ENCODE peak calls at places on chromosome 5, in four cellular contexts. T, E, M and Z are unnamed samples.

GRCh38 chr5:5103249-5103648 is 36.9 kb upstream of the ADAMTS16 start:
- DNase-seq in T (no peak), E (no peak), M (no peak), Z (no peak)

GRCh38 chr5:167644619-167645018 is 646.8 kb upstream of the WWC1 start:
- DNase-seq in T (no peak), E (no peak), M (no peak), Z (no peak)

GRCh38 chr5:135887881-135888614 is 7.6 kb downstream of the IL9 start:
- DNase-seq in T (no peak), E (no peak), M (no peak), Z (no peak)

GRCh38 chr5:154388842-154389241 is 57.0 kb upstream of the SAP30L start:
- DNase-seq in T (no peak), E (no peak), M (no peak), Z (no peak)

GRCh38 chr5:54643679-54644078 is 126.1 kb downstream of the SNX18 start:
- DNase-seq in T (no peak), E (no peak), M (no peak), Z (no peak)

GRCh38 chr5:80309871-80310665 is 9.7 kb upstream of the SPZ1 start:
- DNase-seq in T (no peak), E (no peak), M (no peak), Z (no peak)

GRCh38 chr5:173736923-173737412 is 120.5 kb upstream of the BOD1 start:
- DNase-seq in T (no peak), E (no peak), M (no peak), Z (no peak)

GRCh38 chr5:73938280-73938937 is 312.4 kb downstream of the ARHGEF28 start:
- DNase-seq in T (no peak), E (no peak), M (no peak), Z (no peak)

GRCh38 chr5:143592648-143593047 is 189.2 kb upstream of the NR3C1 start:
- DNase-seq in T (no peak), E (no peak), M (no peak), Z (no peak)

GRCh38 chr5:158384535-158385421 is 525.8 kb upstream of the CLINT1 start:
- DNase-seq in T (no peak), E (no peak), M (no peak), Z (no peak)

GRCh38 chr5:569868-570361 is 42.2 kb upstream of the CEP72 start:
- DNase-seq in T (no peak), E (no peak), M (no peak), Z (no peak)

GRCh38 chr5:109705596-109705995 is 15.9 kb downstream of the MAN2A1 start:
- DNase-seq in T (no peak), E (no peak), M (no peak), Z (no peak)

GRCh38 chr5:138696501-138696900 is 56.7 kb upstream of the CTNNA1 start:
- DNase-seq in T (no peak), E (no peak), M (no peak), Z (no peak)

GRCh38 chr5:73499187-73499586 is 945 bp downstream of the BTF3 start:
- DNase-seq in T (no peak), E (no peak), M (no peak), Z (no peak)

GRCh38 chr5:9667906-9668305 is 37.8 kb upstream of the TAS2R1 start:
- DNase-seq in T (no peak), E (no peak), M (no peak), Z (no peak)

GRCh38 chr5:96093890-96094381 is 132.3 kb upstream of the ELL2 start:
- DNase-seq in T (no peak), E (no peak), M (no peak), Z (no peak)

GRCh38 chr5:141100243-141100805 is at the start of gene PCDHB3:
- DNase-seq in T (no peak), E (no peak), M (no peak), Z (peak)

GRCh38 chr5:67530609-67531255 is 334.1 kb upstream of the CD180 start:
- DNase-seq in T (no peak), E (no peak), M (no peak), Z (no peak)

GRCh38 chr5:132540149-132540548 is 3.2 kb downstream of the IL5 start:
- DNase-seq in T (no peak), E (no peak), M (no peak), Z (no peak)

GRCh38 chr5:81971086-81971693 is 633 bp upstream of the ATG10 start:
- DNase-seq in T (peak), E (no peak), M (no peak), Z (no peak)

GRCh38 chr5:170638454-170639220 is 134.8 kb downstream of the KCNIP1 start:
- DNase-seq in T (peak), E (peak), M (no peak), Z (peak)

GRCh38 chr5:59042683-59043082 is 459.8 kb downstream of the RAB3C start:
- DNase-seq in T (no peak), E (no peak), M (no peak), Z (no peak)

DNA sequence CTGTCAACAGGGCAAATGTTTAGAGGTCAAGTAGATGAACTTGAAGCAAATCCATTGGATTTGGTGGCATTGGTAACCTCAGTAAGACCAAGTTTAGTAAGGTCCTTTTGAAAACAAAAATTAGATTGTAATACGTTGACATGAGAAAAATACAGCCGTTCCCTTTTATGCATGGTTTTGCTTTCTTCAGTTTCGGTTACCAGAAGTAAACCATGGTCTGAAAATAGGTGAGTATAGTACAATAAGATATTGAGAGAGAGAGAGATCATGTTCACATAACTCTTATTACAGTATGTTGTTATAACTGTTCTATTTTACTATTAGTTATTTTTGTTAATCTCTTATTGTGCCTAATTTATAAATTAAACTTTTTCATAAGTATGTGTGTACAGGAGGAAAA is 156.6 kb upstream of the SLC12A2 start:
- DNase-seq in T (no peak), E (no peak), M (no peak), Z (no peak)
- H3K27ac ChIP-seq in T (no peak), E (no peak), M (no peak), Z (no peak)

GRCh38 chr5:180817847-180818246 is 15.2 kb upstream of the MGAT1 start:
- DNase-seq in T (no peak), E (no peak), M (no peak), Z (no peak)

GRCh38 chr5:180815241-180816031 is 12.8 kb upstream of the MGAT1 start:
- DNase-seq in T (no peak), E (no peak), M (no peak), Z (no peak)

GRCh38 chr5:180818275-180818674 is 15.7 kb upstream of the MGAT1 start:
- DNase-seq in T (no peak), E (no peak), M (no peak), Z (no peak)

GRCh38 chr5:180818942-180819341 is 16.3 kb upstream of the MGAT1 start:
- DNase-seq in T (no peak), E (no peak), M (no peak), Z (no peak)

DNA sequence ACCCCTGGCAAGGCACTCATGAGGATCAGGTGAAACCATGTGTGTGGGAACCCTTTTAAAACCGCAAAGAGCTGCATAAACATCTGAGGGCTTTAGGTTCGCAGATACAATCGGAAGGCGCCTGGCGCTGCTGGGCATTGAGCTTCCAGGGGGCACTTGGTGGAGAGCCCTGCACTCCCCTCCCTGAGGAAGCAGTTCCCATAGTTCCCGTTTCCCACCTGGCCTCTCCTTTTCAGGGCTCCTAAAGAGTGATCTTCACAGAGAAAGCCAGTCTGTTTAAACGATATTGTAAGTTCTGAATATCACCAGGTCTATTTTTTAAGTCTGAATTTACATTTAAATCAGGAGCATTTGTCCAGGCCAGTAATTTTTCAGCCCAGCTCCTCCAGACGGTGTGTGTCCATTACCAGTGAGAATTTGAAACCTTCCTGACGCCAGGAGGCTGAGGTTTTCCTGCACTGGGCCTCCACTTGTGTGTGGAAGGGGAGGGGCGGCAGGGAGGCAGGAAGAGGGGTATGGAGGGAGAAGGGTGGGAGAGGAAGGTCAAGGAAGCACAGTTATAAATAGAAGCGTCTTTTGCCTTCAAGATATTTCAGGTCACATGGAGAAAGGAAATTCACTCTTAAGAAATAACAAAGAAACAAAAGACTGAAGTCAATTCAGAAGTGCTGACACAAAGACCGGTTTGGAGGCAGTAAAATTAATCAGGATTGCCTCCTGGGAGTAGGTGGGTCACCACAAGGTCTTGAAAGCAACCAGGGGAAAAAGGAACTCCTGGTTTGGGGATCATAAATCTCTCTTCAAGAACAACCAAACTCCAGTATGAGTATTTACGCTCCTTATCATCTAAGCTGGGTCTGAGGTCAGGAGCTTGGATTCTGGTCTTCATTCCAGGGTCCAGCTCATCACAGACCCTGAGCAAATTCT is 14.3 kb upstream of the MGAT1 start:
- DNase-seq in T (peak), E (no peak), M (no peak), Z (no peak)
- H3K27ac ChIP-seq in T (peak), E (no peak), M (no peak), Z (peak)

GRCh38 chr5:16390825-16391224 is 74.8 kb downstream of the ZNF622 start:
- DNase-seq in T (no peak), E (no peak), M (no peak), Z (no peak)
- H3K27ac ChIP-seq in T (no peak), E (no peak), M (no peak), Z (no peak)

GRCh38 chr5:40646286-40646685 is 33.4 kb upstream of the PTGER4 start:
- DNase-seq in T (no peak), E (no peak), M (no peak), Z (no peak)
- H3K27ac ChIP-seq in T (no peak), E (no peak), M (no peak), Z (no peak)